ENCODE peak calls at places on chromosome 12, in four cellular contexts. R, Q, P and X are unnamed samples.

GRCh38 chr12:112126916-112127315 is 1.6 kb downstream of the TRAFD1 start:
- DNase-seq in R (no peak), Q (no peak), P (no peak), X (no peak)

GRCh38 chr12:78085562-78086182 is 255.0 kb downstream of the NAV3 start:
- DNase-seq in R (no peak), Q (no peak), P (no peak), X (no peak)

GRCh38 chr12:9221476-9221875 is 13.3 kb upstream of the PZP start:
- DNase-seq in R (no peak), Q (no peak), P (no peak), X (no peak)

GRCh38 chr12:92624236-92624635 is 78.6 kb upstream of the PLEKHG7 start:
- DNase-seq in R (no peak), Q (no peak), P (no peak), X (no peak)

GRCh38 chr12:109651596-109651995 is 62.0 kb upstream of the FAM222A start:
- DNase-seq in R (no peak), Q (no peak), P (no peak), X (no peak)

GRCh38 chr12:5864913-5865312 is 80.1 kb downstream of the ANO2 start:
- DNase-seq in R (no peak), Q (no peak), P (no peak), X (no peak)

GRCh38 chr12:98593351-98594049 is at the start of gene SLC25A3:
- DNase-seq in R (peak), Q (peak), P (peak), X (peak)

GRCh38 chr12:60112778-60113177 is 516.9 kb downstream of the SLC16A7 start:
- DNase-seq in R (no peak), Q (no peak), P (no peak), X (no peak)

GRCh38 chr12:22787557-22787956 is 162.6 kb downstream of the ETNK1 start:
- DNase-seq in R (no peak), Q (no peak), P (no peak), X (no peak)

GRCh38 chr12:125674554-125674953 is 609.3 kb downstream of the AACS start:
- DNase-seq in R (no peak), Q (no peak), P (no peak), X (no peak)

GRCh38 chr12:84889818-84890217 is 22.8 kb downstream of the SLC6A15 start:
- DNase-seq in R (no peak), Q (no peak), P (no peak), X (no peak)

GRCh38 chr12:47361389-47362031 is 281.8 kb upstream of the AMIGO2 start:
- DNase-seq in R (no peak), Q (no peak), P (peak), X (no peak)

GRCh38 chr12:25558566-25558965 is 5.5 kb upstream of the LMNTD1 start:
- DNase-seq in R (no peak), Q (no peak), P (no peak), X (no peak)

GRCh38 chr12:69254046-69254445 is 14.7 kb downstream of the CPSF6 start:
- DNase-seq in R (peak), Q (no peak), P (peak), X (peak)

GRCh38 chr12:57276935-57277563 is 26.1 kb upstream of the STAC3 start:
- DNase-seq in R (no peak), Q (peak), P (peak), X (peak)

GRCh38 chr12:3236345-3237153 is 159.4 kb downstream of the TSPAN9 start:
- DNase-seq in R (no peak), Q (peak), P (peak), X (peak)

GRCh38 chr12:34203866-34204620 is 181.7 kb downstream of the ALG10 start:
- DNase-seq in R (no peak), Q (no peak), P (no peak), X (no peak)

GRCh38 chr12:30797689-30798088 is 42.9 kb upstream of the CAPRIN2 start:
- DNase-seq in R (no peak), Q (no peak), P (no peak), X (no peak)

GRCh38 chr12:57611810-57612710 is 825 bp downstream of the ARHGEF25 start:
- DNase-seq in R (no peak), Q (no peak), P (no peak), X (no peak)

GRCh38 chr12:19220861-19221466 is 91.4 kb downstream of the PLEKHA5 start:
- DNase-seq in R (no peak), Q (no peak), P (no peak), X (no peak)

GRCh38 chr12:25855716-25856115 is 102.8 kb upstream of the RASSF8 start:
- DNase-seq in R (no peak), Q (no peak), P (no peak), X (no peak)

GRCh38 chr12:12265035-12265434 is 1.8 kb downstream of the LRP6 start:
- DNase-seq in R (no peak), Q (no peak), P (no peak), X (no peak)

GRCh38 chr12:63917864-63918742 is 73.6 kb downstream of the SRGAP1 start:
- DNase-seq in R (peak), Q (no peak), P (no peak), X (peak)

GRCh38 chr12:120540445-120540844 is 6.3 kb downstream of the RNF10 start:
- DNase-seq in R (no peak), Q (no peak), P (peak), X (no peak)

GRCh38 chr12:10068634-10069033 is 30.2 kb downstream of the CLEC1A start:
- DNase-seq in R (no peak), Q (no peak), P (no peak), X (no peak)

GRCh38 chr12:71755146-71755892 is 656 bp downstream of the RAB21 start:
- DNase-seq in R (peak), Q (no peak), P (peak), X (peak)

DNA sequence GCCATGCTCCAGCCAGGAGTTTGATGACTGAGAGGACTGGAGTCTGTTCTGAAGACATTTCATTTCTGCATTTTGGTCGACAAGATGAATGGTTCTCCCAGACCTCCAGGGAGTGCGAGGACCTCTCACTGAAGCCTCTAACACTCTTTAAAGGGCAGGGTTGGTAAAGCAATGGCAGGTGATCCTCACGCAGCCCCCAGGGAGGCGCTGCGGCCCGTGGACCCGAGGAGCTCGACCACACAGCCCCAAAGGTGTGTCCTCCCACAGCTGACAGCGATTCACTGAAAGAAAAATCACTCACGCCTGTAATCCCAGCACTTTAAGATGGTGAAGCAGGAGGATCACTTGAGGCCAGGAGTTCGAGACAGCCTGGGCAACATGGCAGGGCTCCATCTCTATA is 183.8 kb upstream of the SFSWAP start:
- DNase-seq in R (no peak), Q (no peak), P (no peak), X (no peak)
- TF ChIP-seq CREM in R (no peak), Q (no peak), P (no peak), X (no peak)

GRCh38 chr12:54368016-54368708 is 3.9 kb upstream of the GPR84 start:
- DNase-seq in R (no peak), Q (no peak), P (no peak), X (no peak)

GRCh38 chr12:54371328-54372112 is 7.2 kb upstream of the GPR84 start:
- DNase-seq in R (no peak), Q (no peak), P (no peak), X (no peak)

GRCh38 chr12:54370218-54370730 is 6.0 kb upstream of the GPR84 start:
- DNase-seq in R (no peak), Q (peak), P (peak), X (no peak)

GRCh38 chr12:54369597-54370217 is 5.4 kb upstream of the GPR84 start:
- DNase-seq in R (no peak), Q (no peak), P (no peak), X (no peak)

GRCh38 chr12:54368709-54369596 is 4.7 kb upstream of the GPR84 start:
- DNase-seq in R (no peak), Q (peak), P (peak), X (peak)
- TF ChIP-seq CREM in R (no peak), Q (no peak), P (peak), X (no peak)

DNA sequence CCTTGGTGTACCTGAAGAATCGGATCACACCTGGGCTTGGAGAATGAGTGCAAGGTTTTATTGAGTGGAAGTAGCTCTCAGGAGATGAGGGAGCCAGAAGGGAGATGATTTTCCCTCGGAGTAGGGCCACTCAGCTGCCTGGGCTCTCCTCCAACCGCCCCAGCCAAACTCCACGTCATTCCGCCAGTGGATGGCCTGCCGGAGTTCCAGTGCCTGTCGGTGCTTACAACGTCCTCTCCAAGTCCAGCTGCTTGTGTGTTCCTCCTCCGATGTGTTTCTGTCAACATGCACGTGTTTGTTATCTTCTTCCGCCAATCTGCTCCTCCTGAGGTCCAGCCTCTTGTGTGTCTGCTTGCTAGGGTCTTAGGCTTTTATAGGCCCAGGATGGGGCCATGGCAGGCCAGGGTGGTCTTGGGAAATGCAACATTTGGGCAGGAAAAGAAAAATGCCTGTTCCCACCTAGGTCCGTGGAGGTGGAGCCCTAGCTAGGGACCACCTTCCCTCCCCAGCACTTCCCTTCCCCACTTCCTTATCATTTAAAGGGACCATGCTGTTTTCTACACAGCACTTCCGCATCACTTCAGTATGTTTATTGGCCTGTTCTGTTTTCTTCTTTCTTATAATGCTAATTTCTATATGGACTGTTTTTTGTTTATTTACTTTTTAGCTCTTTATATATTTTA is 343.2 kb downstream of the PDZRN4 start:
- DNase-seq in R (no peak), Q (no peak), P (no peak), X (no peak)
- TF ChIP-seq CREM in R (no peak), Q (no peak), P (no peak), X (no peak)

DNA sequence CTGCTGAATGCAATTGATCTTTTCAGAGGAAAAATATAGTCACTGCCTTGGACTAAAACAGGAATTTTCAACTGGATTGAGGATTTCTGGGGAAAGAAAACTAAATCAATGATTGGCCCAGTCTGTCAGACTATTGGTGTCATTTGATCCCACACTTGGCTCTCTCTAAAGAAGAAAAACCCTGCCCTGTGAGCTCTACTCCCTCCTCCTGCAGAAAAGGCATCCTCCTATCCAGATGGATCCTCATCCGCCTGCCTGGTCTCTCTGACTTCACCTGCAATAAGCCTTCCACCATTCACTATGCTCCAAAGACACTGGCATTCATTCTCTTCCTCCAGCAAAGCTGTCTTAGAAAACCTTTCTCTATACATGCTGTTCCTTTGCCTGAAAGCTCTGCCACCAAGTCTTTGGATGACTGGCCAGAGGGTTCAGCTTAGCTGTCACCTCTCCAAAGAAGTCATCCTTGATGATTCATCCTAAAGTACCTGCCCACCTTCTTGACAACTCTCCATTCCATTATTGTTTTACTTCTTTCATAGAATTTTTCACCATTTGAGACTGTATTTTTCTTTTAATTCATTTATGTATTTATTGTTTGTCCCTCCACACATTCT is 127.6 kb upstream of the CAND1 start:
- DNase-seq in R (no peak), Q (no peak), P (no peak), X (no peak)
- TF ChIP-seq CREM in R (no peak), Q (no peak), P (no peak), X (no peak)

GRCh38 chr12:128077917-128078298 is 189.1 kb upstream of the TMEM132C start:
- DNase-seq in R (no peak), Q (no peak), P (no peak), X (no peak)

GRCh38 chr12:128078311-128078851 is 188.6 kb upstream of the TMEM132C start:
- DNase-seq in R (no peak), Q (no peak), P (no peak), X (no peak)

GRCh38 chr12:128076188-128076587 is 190.8 kb upstream of the TMEM132C start:
- DNase-seq in R (no peak), Q (no peak), P (no peak), X (no peak)

GRCh38 chr12:128075332-128075731 is 191.6 kb upstream of the TMEM132C start:
- DNase-seq in R (no peak), Q (no peak), P (no peak), X (no peak)

DNA sequence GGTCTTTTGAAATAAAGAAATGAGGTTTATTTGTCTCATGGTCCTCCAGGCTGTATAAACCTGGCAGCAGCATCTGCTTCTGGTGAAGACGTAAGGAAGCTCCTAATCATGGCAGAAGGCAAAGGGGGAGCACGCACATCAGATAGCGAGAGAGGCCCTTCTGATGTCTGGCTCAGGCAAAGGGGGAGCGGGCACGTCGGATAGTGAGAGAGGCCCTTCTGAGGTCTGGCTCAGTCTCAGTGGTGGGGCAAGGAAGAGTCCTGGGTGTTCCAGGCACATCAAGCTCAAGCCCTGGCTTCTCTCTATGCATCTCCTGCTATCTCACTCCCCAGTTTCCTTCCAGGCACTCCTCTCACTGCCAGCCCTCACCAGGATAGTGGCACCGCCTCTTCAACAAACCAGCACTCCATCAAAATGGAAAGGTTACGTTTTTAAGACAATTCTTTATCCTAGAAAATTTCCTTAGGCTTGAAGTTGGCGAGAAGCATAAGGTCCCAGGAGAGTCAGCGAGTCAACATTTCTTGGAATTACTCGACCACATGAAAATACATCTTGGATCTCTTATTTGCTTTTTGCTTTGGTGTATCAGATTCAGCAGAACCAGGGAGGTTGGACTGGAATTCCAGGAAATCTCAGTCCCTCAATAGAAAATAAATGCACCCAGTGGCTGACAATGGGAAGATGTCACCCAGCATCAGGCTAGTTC is 189.6 kb upstream of the TMEM132C start:
- DNase-seq in R (no peak), Q (no peak), P (no peak), X (no peak)
- TF ChIP-seq CREM in R (no peak), Q (no peak), P (no peak), X (no peak)